ENCODE peak calls at places on chromosomes 4 and X, in eight cellular contexts. E is NCI-H82, A is AG08395, S is GM18507, N is ecto neural progenitor cell, K is T-helper 2 cell, Z is SK-MEL-5, Y is AG04449. J is an unnamed sample.

GRCh38 chrX:12007881-12008280 is 130.4 kb upstream of the FRMPD4 start:
- DNase-seq in E (no peak), A (peak; percentile 68), S (no peak), N (no peak), K (no peak), Z (no peak), Y (no peak), J (no peak)

GRCh38 chr4:71713611-71714203 is 70.2 kb downstream of the GC start:
- DNase-seq in E (peak; percentile 39), A (peak; percentile 31), S (no peak), N (no peak), K (no peak), Z (peak; percentile 50), Y (peak; percentile 36), J (peak; percentile 51)

GRCh38 chr4:182893490-182893889 is 23.7 kb downstream of the DCTD start:
- DNase-seq in E (no peak), A (no peak), S (no peak), N (no peak), K (no peak), Z (no peak), Y (no peak), J (no peak)

GRCh38 chr4:57131849-57132745 is 21.9 kb upstream of the IGFBP7 start:
- DNase-seq in E (no peak), A (peak; percentile 12), S (no peak), N (no peak), K (no peak), Z (no peak), Y (no peak), J (peak; percentile 57)

GRCh38 chrX:119745283-119745848 is 13.0 kb upstream of the SOWAHD start:
- DNase-seq in E (no peak), A (no peak), S (no peak), N (no peak), K (no peak), Z (no peak), Y (no peak), J (no peak)

GRCh38 chrX:42565739-42566138 is 212.2 kb downstream of the PPP1R2C start:
- DNase-seq in E (no peak), A (no peak), S (no peak), N (no peak), K (no peak), Z (no peak), Y (no peak), J (no peak)

GRCh38 chrX:9670136-9670905 is 95.3 kb downstream of the GPR143 start:
- DNase-seq in E (no peak), A (no peak), S (no peak), N (no peak), K (no peak), Z (no peak), Y (no peak), J (no peak)

GRCh38 chr4:7955393-7955792 is 15.7 kb upstream of the AFAP1 start:
- DNase-seq in E (no peak), A (no peak), S (no peak), N (no peak), K (no peak), Z (no peak), Y (no peak), J (no peak)

GRCh38 chr4:70705146-70705855 is 16.5 kb upstream of the RUFY3 start:
- DNase-seq in E (peak; percentile 81), A (peak; percentile 66), S (peak; percentile 56), N (peak; percentile 81), K (peak; percentile 71), Z (peak; percentile 60), Y (no peak), J (peak; percentile 87)

GRCh38 chr4:76634239-76634638 is 199.2 kb downstream of the SHROOM3 start:
- DNase-seq in E (no peak), A (peak; percentile 85), S (no peak), N (no peak), K (no peak), Z (no peak), Y (peak; percentile 65), J (no peak)

GRCh38 chr4:61520688-61521160 is 320.6 kb downstream of the ADGRL3 start:
- DNase-seq in E (peak; percentile 54), A (no peak), S (no peak), N (no peak), K (no peak), Z (no peak), Y (no peak), J (peak; percentile 60)

GRCh38 chrX:131977619-131978018 is 45.5 kb upstream of the STK26 start:
- DNase-seq in E (no peak), A (no peak), S (no peak), N (no peak), K (no peak), Z (no peak), Y (no peak), J (no peak)

GRCh38 chrX:47186096-47186740 is 7.4 kb upstream of the UBA1 start:
- DNase-seq in E (no peak), A (no peak), S (no peak), N (no peak), K (no peak), Z (no peak), Y (no peak), J (no peak)

GRCh38 chrX:74383611-74384010 is 37.7 kb upstream of the SLC16A2 start:
- DNase-seq in E (peak; percentile 67), A (peak; percentile 65), S (no peak), N (peak; percentile 44), K (no peak), Z (peak; percentile 63), Y (no peak), J (peak; percentile 58)

GRCh38 chrX:39470588-39471155 is 627.1 kb downstream of the BCOR start:
- DNase-seq in E (no peak), A (peak; percentile 58), S (no peak), N (no peak), K (no peak), Z (no peak), Y (no peak), J (no peak)